ENCODE peak calls at places on chromosomes 5 and 9, in seven cellular contexts. Z, P, F, N, E, L and U are unnamed samples.

GRCh38 chr5:103674739-103675138 is 112.2 kb upstream of the NUDT12 start:
- DNase-seq in Z (no peak), P (no peak), F (no peak), N (peak), E (no peak), L (no peak), U (no peak)

GRCh38 chr5:173289372-173289771 is 38.8 kb downstream of the STC2 start:
- DNase-seq in Z (no peak), P (no peak), F (no peak), N (no peak), E (no peak), L (no peak), U (no peak)

GRCh38 chr5:144377207-144377606 is 206.5 kb downstream of the KCTD16 start:
- DNase-seq in Z (no peak), P (no peak), F (no peak), N (no peak), E (no peak), L (no peak), U (no peak)

GRCh38 chr9:101514056-101514455 is 19.6 kb upstream of the RNF20 start:
- DNase-seq in Z (no peak), P (no peak), F (no peak), N (no peak), E (no peak), L (no peak), U (no peak)

GRCh38 chr9:114777841-114778240 is 28.0 kb downstream of the TNFSF15 start:
- DNase-seq in Z (no peak), P (peak), F (no peak), N (no peak), E (no peak), L (no peak), U (no peak)

GRCh38 chr9:76576344-76576743 is 117.4 kb downstream of the GCNT1 start:
- DNase-seq in Z (peak), P (peak), F (peak), N (no peak), E (no peak), L (no peak), U (no peak)

GRCh38 chr5:108521841-108522506 is 140.1 kb upstream of the FBXL17 start:
- DNase-seq in Z (peak), P (no peak), F (no peak), N (peak), E (peak), L (peak), U (peak)

GRCh38 chr5:173595826-173596225 is 20.6 kb downstream of the BOD1 start:
- DNase-seq in Z (no peak), P (no peak), F (no peak), N (no peak), E (no peak), L (no peak), U (no peak)

GRCh38 chr9:97830884-97831829 is 21.9 kb upstream of the FOXE1 start:
- DNase-seq in Z (no peak), P (no peak), F (no peak), N (no peak), E (no peak), L (no peak), U (no peak)

GRCh38 chr9:36765468-36766341 is 193.0 kb downstream of the MELK start:
- DNase-seq in Z (peak), P (peak), F (peak), N (peak), E (peak), L (peak), U (peak)

GRCh38 chr5:165630211-165630866 is 2124.9 kb downstream of the MAT2B start:
- DNase-seq in Z (no peak), P (no peak), F (no peak), N (peak), E (peak), L (peak), U (no peak)

GRCh38 chr5:66362676-66363075 is 218.6 kb downstream of the SREK1 start:
- DNase-seq in Z (no peak), P (no peak), F (no peak), N (no peak), E (no peak), L (no peak), U (no peak)

GRCh38 chr9:3879731-3880493 is 354.1 kb upstream of the RFX3 start:
- DNase-seq in Z (no peak), P (no peak), F (no peak), N (no peak), E (no peak), L (no peak), U (peak)

GRCh38 chr9:116145036-116145435 is 8.6 kb upstream of the PAPPA start:
- DNase-seq in Z (no peak), P (no peak), F (no peak), N (no peak), E (no peak), L (no peak), U (no peak)

GRCh38 chr5:160315968-160316367 is 3.6 kb upstream of the CCNJL start:
- DNase-seq in Z (no peak), P (no peak), F (no peak), N (no peak), E (peak), L (peak), U (no peak)

GRCh38 chr5:150541895-150542294 is 34.0 kb downstream of the NDST1 start:
- DNase-seq in Z (no peak), P (no peak), F (no peak), N (no peak), E (no peak), L (no peak), U (no peak)

GRCh38 chr5:140564196-140565023 is at the start of the genes APBB3 and SLC35A4:
- DNase-seq in Z (peak), P (peak), F (peak), N (peak), E (peak), L (peak), U (peak)

GRCh38 chr9:91157891-91158660 is 203.6 kb downstream of the AUH start:
- DNase-seq in Z (no peak), P (no peak), F (no peak), N (no peak), E (no peak), L (no peak), U (no peak)

GRCh38 chr9:91898451-91899433 is 51.3 kb downstream of the ROR2 start:
- DNase-seq in Z (no peak), P (no peak), F (peak), N (no peak), E (no peak), L (peak), U (no peak)

GRCh38 chr5:86885489-86886225 is 267.9 kb downstream of the COX7C start:
- DNase-seq in Z (no peak), P (no peak), F (no peak), N (no peak), E (no peak), L (peak), U (no peak)

GRCh38 chr5:81800797-81801196 is 49.9 kb upstream of the SSBP2 start:
- DNase-seq in Z (no peak), P (no peak), F (no peak), N (no peak), E (no peak), L (no peak), U (no peak)

GRCh38 chr9:119278138-119278537 is 91.1 kb downstream of the BRINP1 start:
- DNase-seq in Z (no peak), P (no peak), F (no peak), N (no peak), E (no peak), L (no peak), U (no peak)

GRCh38 chr9:136978073-136978864 is 965 bp downstream of the PTGDS start:
- DNase-seq in Z (peak), P (peak), F (peak), N (peak), E (peak), L (peak), U (no peak)

GRCh38 chr9:89978185-89978584 is 373.4 kb downstream of the GADD45G start:
- DNase-seq in Z (no peak), P (no peak), F (no peak), N (no peak), E (peak), L (peak), U (no peak)

GRCh38 chr9:128887914-128888350 is 6.0 kb downstream of the LRRC8A start:
- DNase-seq in Z (no peak), P (no peak), F (no peak), N (no peak), E (no peak), L (no peak), U (no peak)

GRCh38 chr5:52961238-52961637 is 27.9 kb upstream of the ITGA2 start:
- DNase-seq in Z (no peak), P (no peak), F (no peak), N (no peak), E (no peak), L (no peak), U (peak)

GRCh38 chr9:20319641-20320337 is 302.5 kb downstream of the MLLT3 start:
- DNase-seq in Z (no peak), P (no peak), F (no peak), N (no peak), E (peak), L (no peak), U (peak)

GRCh38 chr5:59466271-59466670 is 427.3 kb downstream of the PDE4D start:
- DNase-seq in Z (no peak), P (no peak), F (no peak), N (no peak), E (no peak), L (no peak), U (no peak)

GRCh38 chr5:78320461-78320860 is 26.0 kb upstream of the AP3B1 start:
- DNase-seq in Z (peak), P (no peak), F (no peak), N (peak), E (peak), L (peak), U (no peak)

GRCh38 chr5:79436224-79436623 is 77.7 kb downstream of the HOMER1 start:
- DNase-seq in Z (no peak), P (no peak), F (no peak), N (no peak), E (no peak), L (no peak), U (no peak)

GRCh38 chr9:89463986-89464901 is 33.7 kb downstream of the SEMA4D start:
- DNase-seq in Z (no peak), P (peak), F (no peak), N (no peak), E (no peak), L (no peak), U (no peak)

GRCh38 chr9:13083973-13084528 is 195.4 kb downstream of the MPDZ start:
- DNase-seq in Z (no peak), P (no peak), F (no peak), N (no peak), E (no peak), L (no peak), U (no peak)

GRCh38 chr9:134800791-134801339 is 79.7 kb upstream of the FCN2 start:
- DNase-seq in Z (no peak), P (no peak), F (no peak), N (no peak), E (no peak), L (no peak), U (no peak)

GRCh38 chr9:14827805-14828204 is 82.4 kb downstream of the FREM1 start:
- DNase-seq in Z (no peak), P (no peak), F (no peak), N (no peak), E (no peak), L (no peak), U (no peak)

GRCh38 chr9:108569624-108570023 is 286.2 kb downstream of the ACTL7B start:
- DNase-seq in Z (no peak), P (no peak), F (peak), N (no peak), E (no peak), L (no peak), U (no peak)

GRCh38 chr9:136138566-136138965 is 19.9 kb upstream of the TMEM250 start:
- DNase-seq in Z (peak), P (peak), F (peak), N (no peak), E (peak), L (peak), U (peak)

GRCh38 chr9:122053546-122053945 is 39.6 kb downstream of the TTLL11 start:
- DNase-seq in Z (no peak), P (no peak), F (no peak), N (no peak), E (no peak), L (no peak), U (no peak)

GRCh38 chr5:14781106-14781505 is 90.5 kb downstream of the ANKH start:
- DNase-seq in Z (no peak), P (no peak), F (no peak), N (no peak), E (no peak), L (no peak), U (no peak)

GRCh38 chr5:6584727-6585126 is 48.1 kb downstream of the NSUN2 start:
- DNase-seq in Z (no peak), P (no peak), F (no peak), N (no peak), E (no peak), L (no peak), U (no peak)

GRCh38 chr9:90870646-90871326 is 69.2 kb downstream of the SYK start:
- DNase-seq in Z (peak), P (peak), F (no peak), N (peak), E (peak), L (peak), U (peak)